ENCODE peak calls at places on chromosomes 6 and 20, in ten cellular contexts. Z is suprapubic skin, D is SK-N-SH, N is sigmoid colon, Q is fibroblast of the aortic adventitia, B is spleen, X is left lung, W is fibroblast of pulmonary artery, H is stomach, U is HepG2. L is an unnamed sample.

GRCh38 chr6:13053080-13053479 is 275.3 kb downstream of the TBC1D7 start:
- DNase-seq in X (no peak), Z (no peak), U (no peak), W (no peak), Q (no peak), D (no peak), N (no peak), H (no peak), B (no peak), L (no peak)

GRCh38 chr6:107665386-107665785 is 158.7 kb downstream of the SCML4 start:
- DNase-seq in Z (no peak), H (no peak), D (no peak), B (no peak), X (no peak), Q (peak; percentile 65), U (no peak), W (peak; percentile 62), N (no peak), L (no peak)

GRCh38 chr6:137740967-137741761 is 125.9 kb upstream of the TNFAIP3 start:
- DNase-seq in B (no peak), H (no peak), Q (no peak), X (no peak), N (no peak), Z (no peak), U (no peak), D (no peak), W (no peak), L (no peak)

GRCh38 chr20:13034115-13034514 is 25.3 kb downstream of the SPTLC3 start:
- DNase-seq in Z (no peak), D (no peak), N (no peak), W (no peak), Q (no peak), U (no peak), H (no peak), B (no peak), X (no peak), L (no peak)

GRCh38 chr20:63782051-63782471 is 42.5 kb downstream of the SLC2A4RG start:
- DNase-seq in W (no peak), N (no peak), D (no peak), U (peak; percentile 60), Z (no peak), Q (no peak), X (peak; percentile 45), B (no peak), H (no peak), L (no peak)

GRCh38 chr20:35273449-35274171 is 4.3 kb downstream of the MMP24OS start:
- DNase-seq in D (no peak), H (peak; percentile 36), W (no peak), N (no peak), X (no peak), B (no peak), Z (no peak), U (no peak), Q (no peak), L (peak; percentile 26)

GRCh38 chr6:109187399-109188114 is 92.2 kb downstream of the CEP57L1 start:
- DNase-seq in B (peak; percentile 79), N (peak; percentile 66), U (peak; percentile 25), Q (peak; percentile 51), Z (no peak), H (peak; percentile 69), D (peak; percentile 54), W (peak; percentile 50), X (no peak), L (peak; percentile 68)

GRCh38 chr6:163900570-163900969 is 486.1 kb downstream of the QKI start:
- DNase-seq in U (no peak), Q (no peak), D (no peak), X (no peak), Z (no peak), B (no peak), N (no peak), H (no peak), W (peak; percentile 6), L (no peak)

GRCh38 chr20:45304464-45304999 is 2.1 kb upstream of the RBPJL start:
- DNase-seq in N (no peak), W (no peak), B (no peak), U (no peak), Z (no peak), X (no peak), D (no peak), Q (no peak), H (no peak), L (no peak)

GRCh38 chr20:13800728-13801134 is 15.9 kb downstream of the NDUFAF5 start:
- DNase-seq in Q (peak; percentile 99), H (peak; percentile 88), X (no peak), D (peak; percentile 67), W (peak; percentile 95), N (peak; percentile 96), B (no peak), Z (peak; percentile 82), U (peak; percentile 89), L (peak; percentile 97)

GRCh38 chr20:57293998-57294397 is 27.6 kb upstream of the BMP7 start:
- DNase-seq in D (no peak), X (no peak), U (no peak), H (no peak), W (no peak), N (no peak), B (no peak), Z (no peak), Q (no peak), L (no peak)

GRCh38 chr6:654136-654535 is 2.8 kb downstream of the HUS1B start:
- DNase-seq in X (no peak), H (no peak), N (no peak), Z (no peak), D (no peak), W (peak; percentile 21), B (no peak), Q (peak; percentile 53), U (no peak), L (no peak)

GRCh38 chr20:32368323-32368722 is 10.2 kb downstream of the ASXL1 start:
- DNase-seq in Q (no peak), Z (no peak), U (peak; percentile 65), D (no peak), W (no peak), B (no peak), X (no peak), H (no peak), N (no peak), L (no peak)
- H3K4me3 ChIP-seq in Q (no peak overlapping the region), Z (no peak overlapping the region), U (no peak overlapping the region), D (no peak overlapping the region), W (no peak overlapping the region), B (no peak overlapping the region), X (no peak overlapping the region), H (no peak overlapping the region), N (no peak overlapping the region), L (no peak overlapping the region)

GRCh38 chr20:51678041-51678697 is 90.0 kb downstream of the ATP9A start:
- DNase-seq in Q (no peak), X (no peak), W (peak; percentile 10), N (no peak), H (no peak), D (peak; percentile 84), U (no peak), B (no peak), Z (no peak), L (no peak)
- TF ChIP-seq CTCF in Q (no peak), X (no peak), W (peak; percentile 21), N (no peak), H (no peak), D (no peak), U (no peak), B (no peak), Z (no peak), L (peak; percentile 22)

GRCh38 chr6:42195415-42195814 is 659 bp upstream of the GUCA1B start:
- DNase-seq in W (no peak), B (no peak), D (no peak), U (no peak), N (no peak), Q (no peak), X (no peak), Z (no peak), H (no peak), L (no peak)
- H3K4me3 ChIP-seq in W (no peak overlapping the region), B (no peak overlapping the region), D (no peak overlapping the region), U (no peak overlapping the region), N (no peak overlapping the region), Q (no peak overlapping the region), X (no peak overlapping the region), Z (no peak overlapping the region), H (no peak overlapping the region), L (no peak overlapping the region)

GRCh38 chr6:34194770-34195169 is 41.9 kb upstream of the HMGA1 start:
- DNase-seq in X (no peak), N (no peak), Q (no peak), B (no peak), U (no peak), D (no peak), Z (no peak), W (no peak), H (no peak), L (no peak)

GRCh38 chr6:34190504-34191122 is 44.7 kb upstream of the GRM4 start:
- DNase-seq in D (no peak), W (no peak), X (no peak), H (no peak), Q (no peak), Z (peak; percentile 54), U (no peak), N (no peak), B (no peak), L (no peak)

GRCh38 chr6:34195726-34196115 is 41.0 kb upstream of the HMGA1 start:
- DNase-seq in U (no peak), H (no peak), Z (no peak), B (no peak), Q (no peak), X (no peak), W (no peak), N (no peak), D (no peak), L (no peak)

DNA sequence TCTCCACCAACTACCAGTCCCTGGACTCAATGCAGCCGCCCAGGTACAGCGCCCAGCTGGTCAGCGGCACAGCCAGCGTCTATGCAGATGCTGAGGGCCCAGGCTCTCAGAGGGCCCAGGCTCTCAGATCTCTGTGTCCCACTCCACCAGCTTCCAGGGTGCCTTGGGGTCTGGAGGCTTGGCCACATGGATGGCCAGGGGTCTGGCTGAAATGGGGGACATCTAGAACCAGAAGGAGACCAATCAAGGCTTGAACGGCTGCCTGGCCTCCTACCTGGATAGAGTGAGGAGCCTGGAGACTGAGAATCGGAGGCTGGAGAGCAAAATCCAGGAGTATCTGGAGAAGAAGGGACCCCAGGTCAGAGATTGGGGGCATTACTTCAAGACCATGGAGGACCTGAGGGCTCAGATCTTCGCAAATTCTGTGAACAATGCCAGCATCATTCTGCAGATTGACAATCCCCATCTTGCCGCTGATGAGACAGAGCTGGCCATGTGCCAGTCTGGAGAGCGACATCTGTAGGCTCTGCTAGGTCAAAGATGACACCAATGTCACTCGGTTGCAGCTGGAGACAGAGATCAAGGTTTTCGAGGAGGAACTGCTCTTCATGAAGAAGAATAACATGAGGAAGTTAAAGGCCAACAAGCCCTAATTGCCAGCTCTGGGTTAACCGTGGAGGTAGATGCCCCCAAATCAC is 44.1 kb upstream of the GRM4 start:
- DNase-seq in Z (peak; percentile 63), N (no peak), U (peak; percentile 41), H (no peak), B (peak; percentile 89), X (no peak), D (no peak), Q (no peak), W (no peak), L (no peak)
- TF ChIP-seq CTCF in Z (no peak), N (no peak), U (peak; percentile 61), H (no peak), B (no peak), X (no peak), D (no peak), Q (no peak), W (no peak), L (no peak)

DNA sequence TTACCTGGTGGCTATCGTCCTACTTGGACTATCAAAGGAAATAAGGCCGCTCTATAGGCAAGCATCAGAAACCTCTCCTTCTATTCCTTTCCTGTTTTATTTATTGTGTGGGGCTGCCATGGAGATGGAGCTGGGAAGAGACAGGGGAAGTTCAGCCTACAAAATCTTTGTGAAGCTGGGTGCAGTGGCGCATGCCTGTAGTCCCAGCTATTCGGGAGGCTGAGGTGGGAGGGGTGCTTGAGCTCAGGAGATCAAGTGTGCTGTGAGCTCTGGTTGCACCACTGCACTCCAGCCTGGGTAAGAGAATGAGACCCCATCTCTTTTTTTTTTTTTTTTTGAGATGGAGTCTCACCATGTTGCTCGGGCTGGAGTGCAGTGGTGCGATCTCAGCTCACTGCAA is 60.3 kb downstream of the KCNB1 start:
- DNase-seq in N (no peak), W (no peak), Q (no peak), D (no peak), X (no peak), H (no peak), U (no peak), Z (no peak), B (no peak), L (no peak)
- H3K4me3 ChIP-seq in N (no peak overlapping the region), W (no peak overlapping the region), Q (no peak overlapping the region), D (no peak overlapping the region), X (no peak overlapping the region), H (no peak overlapping the region), U (no peak overlapping the region), Z (no peak overlapping the region), B (no peak overlapping the region), L (no peak overlapping the region)